ENCODE peak calls at places on chromosomes 4 and X, in eight cellular contexts. K is NB4, F is NCI-H1105, T is dermis blood vessel endothelial cell, M is NCI-H748 treated with DMSO at 0.1 percent for 48 hours, S is testis, R is GM20000, H is HCT116. E is an unnamed sample.

GRCh38 chr4:86876894-86877685 is 15.1 kb downstream of the C4orf36 start:
- DNase-seq in K (no peak), F (no peak), T (no peak), M (no peak), S (no peak), R (no peak), H (no peak), E (no peak)

GRCh38 chrX:45851434-45851991 is 650.8 kb upstream of the DIPK2B start:
- DNase-seq in K (peak; percentile 82), F (peak; percentile 33), T (peak; percentile 22), M (peak; percentile 32), S (peak; percentile 21), R (peak; percentile 14), H (peak; percentile 49), E (peak; percentile 26)

GRCh38 chr4:1870578-1871443 is at the start of gene NSD2:
- DNase-seq in K (peak; percentile 94), F (peak; percentile 82), T (peak; percentile 92), M (peak; percentile 19), S (peak; percentile 93), R (peak; percentile 99), H (peak; percentile 68), E (peak; percentile 86)

GRCh38 chr4:1274871-1275270 is 14.8 kb upstream of the MAEA start:
- DNase-seq in K (no peak), F (no peak), T (no peak), M (no peak), S (no peak), R (no peak), H (no peak), E (no peak)

GRCh38 chr4:3046149-3046548 is 28.2 kb downstream of the HTT-AS start:
- DNase-seq in K (peak; percentile 63), F (no peak), T (no peak), M (no peak), S (no peak), R (no peak), H (no peak), E (no peak)

GRCh38 chr4:111776546-111776945 is 368.7 kb upstream of the FAM241A start:
- DNase-seq in K (no peak), F (no peak), T (no peak), M (no peak), S (no peak), R (no peak), H (no peak), E (peak; percentile 65)

GRCh38 chrX:86830685-86831084 is 682.4 kb downstream of the DACH2 start:
- DNase-seq in K (no peak), F (no peak), T (no peak), M (peak; percentile 45), S (no peak), R (no peak), H (no peak), E (no peak)

GRCh38 chr4:44017422-44017739 is 431.2 kb downstream of the KCTD8 start:
- DNase-seq in K (no peak), F (no peak), T (no peak), M (no peak), S (no peak), R (no peak), H (no peak), E (no peak)

GRCh38 chr4:37803348-37803973 is 23.0 kb upstream of the PGM2 start:
- DNase-seq in K (peak; percentile 82), F (no peak), T (peak; percentile 77), M (peak; percentile 39), S (no peak), R (peak; percentile 53), H (no peak), E (peak; percentile 67)

E was measured in iris pigment epithelial cell.